ENCODE peak calls at places on chromosomes 1 and 21, in five cellular contexts. J is CD4-positive, CD25-positive, alpha-beta regulatory T cell; L is OCI-LY7; C is heart left ventricle; K is sigmoid colon. W is an unnamed sample.

GRCh38 chr1:115364776-115365155 is 26.7 kb upstream of the NGF start:
- DNase-seq in J (no peak), L (no peak), C (no peak), K (no peak), W (no peak)

GRCh38 chr1:229148041-229148671 is 122.8 kb upstream of the RAB4A start:
- DNase-seq in J (no peak), L (no peak), C (peak), K (no peak), W (peak)

GRCh38 chr1:70779571-70779970 is 268.0 kb downstream of the PTGER3 start:
- DNase-seq in J (no peak), L (no peak), C (no peak), K (no peak), W (no peak)

GRCh38 chr1:168827557-168827956 is 98.6 kb upstream of the DPT start:
- DNase-seq in J (no peak), L (no peak), C (no peak), K (no peak), W (no peak)

GRCh38 chr1:57206038-57206437 is 217.8 kb downstream of the DAB1 start:
- DNase-seq in J (no peak), L (no peak), C (no peak), K (no peak), W (no peak)

GRCh38 chr21:45490049-45490731 is 52.0 kb downstream of the SLC19A1 start:
- DNase-seq in J (no peak), L (no peak), C (no peak), K (no peak), W (no peak)

GRCh38 chr1:17516303-17517214 is 22.9 kb upstream of the ARHGEF10L start:
- DNase-seq in J (no peak), L (no peak), C (no peak), K (no peak), W (peak)

GRCh38 chr1:216560527-216560926 is 137.3 kb upstream of the USH2A start:
- DNase-seq in J (no peak), L (no peak), C (no peak), K (no peak), W (no peak)

GRCh38 chr1:218931331-218931730 is 242.3 kb upstream of the LYPLAL1 start:
- DNase-seq in J (no peak), L (no peak), C (no peak), K (no peak), W (no peak)

GRCh38 chr1:192584951-192585350 is 9.4 kb downstream of the RGS1 start:
- DNase-seq in J (no peak), L (no peak), C (no peak), K (no peak), W (no peak)

GRCh38 chr1:238485062-238485905 is 594.6 kb upstream of the ZP4 start:
- DNase-seq in J (no peak), L (no peak), C (no peak), K (no peak), W (no peak)

GRCh38 chr1:148160048-148160395 is 7.9 kb upstream of the NBPF11 start:
- DNase-seq in J (no peak), L (no peak), C (no peak), K (no peak), W (no peak)

GRCh38 chr21:27526451-27526850 is 559.6 kb upstream of the ADAMTS5 start:
- DNase-seq in J (no peak), L (no peak), C (no peak), K (no peak), W (no peak)

GRCh38 chr1:88697503-88697902 is 13.4 kb downstream of the PKN2 start:
- DNase-seq in J (no peak), L (no peak), C (no peak), K (no peak), W (no peak)

GRCh38 chr1:229141271-229141670 is 129.6 kb upstream of the RAB4A start:
- DNase-seq in J (no peak), L (no peak), C (no peak), K (no peak), W (no peak)

GRCh38 chr1:180151508-180151907 is 3.2 kb upstream of the QSOX1 start:
- DNase-seq in J (no peak), L (no peak), C (no peak), K (no peak), W (no peak)

GRCh38 chr1:36858981-36859380 is 175.3 kb downstream of the GRIK3 start:
- DNase-seq in J (no peak), L (no peak), C (no peak), K (no peak), W (no peak)

GRCh38 chr1:230570724-230571390 is 71.4 kb upstream of the COG2 start:
- DNase-seq in J (no peak), L (no peak), C (no peak), K (no peak), W (no peak)

DNA sequence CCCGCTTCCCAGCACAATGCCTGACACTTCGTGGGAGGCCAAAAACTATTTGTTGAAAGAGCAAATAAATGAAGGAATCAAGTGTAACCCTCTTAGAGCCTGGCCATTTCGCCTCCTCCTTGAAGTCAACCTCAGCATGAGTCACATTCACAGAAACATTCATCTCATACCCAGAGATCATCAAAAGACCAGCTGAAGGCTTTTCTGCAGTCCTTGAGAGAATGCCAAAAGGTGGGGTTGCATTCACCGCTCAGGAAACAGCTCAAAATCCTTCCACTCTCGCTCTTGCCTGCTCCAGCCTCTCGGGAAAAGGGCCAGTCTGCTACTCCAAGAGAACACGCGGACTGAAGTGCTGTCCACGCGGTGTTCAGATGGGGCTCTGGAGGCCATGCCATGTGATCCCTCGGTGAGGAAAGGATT is 90.0 kb downstream of the VWA5B1 start:
- DNase-seq in J (no peak), L (peak), C (no peak), K (peak), W (no peak)
- H3K27ac ChIP-seq in J (no peak), L (peak), C (no peak), K (no peak), W (no peak)

GRCh38 chr1:44670751-44671640 is 3.3 kb downstream of the TMEM53 start:
- DNase-seq in J (no peak), L (no peak), C (no peak), K (no peak), W (no peak)
- H3K27ac ChIP-seq in J (no peak), L (no peak), C (no peak), K (no peak), W (no peak)

GRCh38 chr1:25899792-25900191 is 6.4 kb downstream of the STMN1 start:
- DNase-seq in J (no peak), L (no peak), C (no peak), K (no peak), W (no peak)

GRCh38 chr1:25898223-25899015 is 7.8 kb downstream of the STMN1 start:
- DNase-seq in J (no peak), L (no peak), C (no peak), K (peak), W (no peak)

GRCh38 chr1:25895365-25895990 is 10.7 kb downstream of the STMN1 start:
- DNase-seq in J (peak), L (peak), C (peak), K (peak), W (peak)

GRCh38 chr1:25896266-25896665 is 10.0 kb downstream of the STMN1 start:
- DNase-seq in J (no peak), L (no peak), C (no peak), K (peak), W (no peak)

GRCh38 chr1:25897754-25898153 is 8.5 kb downstream of the STMN1 start:
- DNase-seq in J (no peak), L (no peak), C (no peak), K (peak), W (no peak)
- H3K27ac ChIP-seq in J (no peak), L (no peak), C (no peak), K (no peak), W (no peak)

GRCh38 chr1:28885472-28885877 is 28.9 kb upstream of the EPB41 start:
- DNase-seq in J (no peak), L (no peak), C (no peak), K (no peak), W (no peak)

GRCh38 chr1:28886731-28887417 is 27.5 kb upstream of the EPB41 start:
- DNase-seq in J (peak), L (peak), C (peak), K (peak), W (peak)

GRCh38 chr1:28887835-28888682 is 26.3 kb upstream of the EPB41 start:
- DNase-seq in J (no peak), L (peak), C (peak), K (peak), W (peak)

GRCh38 chr1:28887418-28887834 is 26.9 kb upstream of the EPB41 start:
- DNase-seq in J (peak), L (peak), C (peak), K (no peak), W (peak)

DNA sequence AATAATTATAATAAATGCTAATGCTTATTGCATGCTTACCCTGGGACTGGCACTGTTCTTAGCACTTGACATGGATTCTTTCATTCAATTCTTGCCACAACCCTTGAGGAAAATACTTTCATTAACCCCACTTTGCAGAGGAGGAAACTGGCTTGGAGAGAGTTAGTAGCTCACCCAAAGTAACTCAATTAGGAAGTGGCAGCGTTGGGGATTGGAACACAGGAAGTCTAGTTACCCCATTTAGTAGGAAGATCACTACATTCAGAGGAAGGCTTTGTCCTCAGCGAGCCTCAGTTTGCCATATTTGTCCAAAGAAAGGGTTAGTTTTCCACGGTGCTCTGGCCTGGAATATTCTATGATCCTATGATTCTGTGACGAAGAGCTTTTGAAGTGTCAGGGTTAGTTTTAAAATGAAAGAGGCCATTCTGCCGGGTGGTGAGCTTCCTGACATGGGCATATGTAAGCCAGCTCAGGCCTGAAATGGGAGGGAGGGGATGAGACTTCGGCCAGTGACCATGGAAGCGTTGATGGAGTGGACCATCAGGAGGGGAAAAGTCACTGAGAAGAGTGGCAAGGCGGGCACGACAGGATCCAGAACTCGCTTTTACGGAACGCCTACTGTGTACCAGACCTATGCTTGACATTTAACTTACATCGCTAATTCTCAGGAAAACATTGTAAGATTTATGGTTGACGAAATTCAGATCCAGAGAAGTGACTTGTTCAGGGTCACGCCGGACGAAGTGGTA is 28.2 kb upstream of the EPB41 start:
- DNase-seq in J (no peak), L (peak), C (no peak), K (no peak), W (no peak)
- H3K27ac ChIP-seq in J (peak), L (peak), C (peak), K (peak), W (peak)

GRCh38 chr21:43733529-43734071 is 14.7 kb downstream of the PDXK start:
- DNase-seq in J (no peak), L (no peak), C (peak), K (no peak), W (no peak)

GRCh38 chr21:43733060-43733459 is 14.1 kb downstream of the PDXK start:
- DNase-seq in J (no peak), L (no peak), C (no peak), K (no peak), W (no peak)

GRCh38 chr21:43731891-43732711 is 13.2 kb downstream of the PDXK start:
- DNase-seq in J (no peak), L (no peak), C (no peak), K (no peak), W (no peak)

GRCh38 chr21:43734131-43734634 is 15.3 kb downstream of the PDXK start:
- DNase-seq in J (no peak), L (no peak), C (no peak), K (no peak), W (no peak)

GRCh38 chr21:43731476-43731875 is 12.5 kb downstream of the PDXK start:
- DNase-seq in J (no peak), L (no peak), C (no peak), K (no peak), W (no peak)
- H3K27ac ChIP-seq in J (no peak), L (no peak), C (no peak), K (peak), W (peak)

GRCh38 chr1:211729238-211729637 is 53.8 kb upstream of the NEK2 start:
- DNase-seq in J (no peak), L (no peak), C (no peak), K (no peak), W (no peak)

GRCh38 chr1:211730347-211730746 is 54.9 kb upstream of the NEK2 start:
- DNase-seq in J (no peak), L (no peak), C (no peak), K (no peak), W (no peak)

GRCh38 chr1:211732276-211732571 is 56.8 kb upstream of the NEK2 start:
- DNase-seq in J (no peak), L (peak), C (no peak), K (no peak), W (no peak)

GRCh38 chr1:211734359-211734758 is 58.9 kb upstream of the NEK2 start:
- DNase-seq in J (no peak), L (no peak), C (no peak), K (no peak), W (no peak)

DNA sequence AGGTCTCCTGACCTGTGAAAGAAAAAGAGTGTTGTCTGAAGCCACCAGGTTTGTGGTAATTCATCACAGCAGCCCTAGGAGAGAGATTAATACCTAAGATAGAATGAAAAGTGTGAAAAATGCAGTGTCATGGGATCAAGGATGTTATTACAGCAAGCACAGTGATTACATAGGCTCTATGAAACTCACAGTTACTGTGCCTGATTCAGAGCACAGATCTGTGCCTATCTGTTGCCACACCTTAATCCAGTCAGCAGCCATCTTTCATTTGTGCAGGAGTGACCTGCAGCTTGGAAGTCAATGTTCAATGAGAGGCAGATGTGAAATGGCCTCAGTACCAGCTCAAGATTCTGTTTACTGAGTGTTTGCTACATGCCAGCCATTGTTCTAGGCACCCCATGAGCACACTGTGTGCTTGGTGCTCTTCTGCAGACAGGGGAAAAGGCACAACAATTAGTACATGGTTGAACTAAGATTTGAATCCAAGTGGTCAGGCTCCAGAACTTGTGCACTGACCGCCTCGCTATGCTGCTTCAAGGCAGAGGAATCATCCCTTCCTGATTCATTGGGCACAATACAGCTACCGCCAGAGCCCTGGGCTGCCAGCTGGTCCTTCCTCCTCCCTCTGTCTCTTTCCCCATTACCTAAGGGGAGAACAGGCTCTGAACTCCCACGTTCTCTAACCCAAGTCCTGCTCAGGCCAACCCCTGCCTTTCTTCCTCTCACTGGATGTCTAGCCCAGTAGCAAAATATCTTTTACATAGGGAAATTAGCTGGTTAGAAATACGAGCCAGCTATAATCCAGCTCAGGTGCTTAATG is 56.2 kb upstream of the NEK2 start:
- DNase-seq in J (no peak), L (no peak), C (no peak), K (no peak), W (no peak)
- H3K27ac ChIP-seq in J (no peak), L (no peak), C (no peak), K (no peak), W (no peak)

GRCh38 chr1:6831368-6831767 is 46.1 kb downstream of the CAMTA1 start:
- DNase-seq in J (no peak), L (no peak), C (no peak), K (no peak), W (no peak)
- H3K27ac ChIP-seq in J (no peak), L (no peak), C (no peak), K (no peak), W (no peak)

GRCh38 chr1:19313636-19313959 is 1.5 kb downstream of the SLC66A1 start:
- DNase-seq in J (no peak), L (no peak), C (no peak), K (no peak), W (no peak)
- H3K27ac ChIP-seq in J (no peak), L (peak), C (no peak), K (no peak), W (no peak)

DNA sequence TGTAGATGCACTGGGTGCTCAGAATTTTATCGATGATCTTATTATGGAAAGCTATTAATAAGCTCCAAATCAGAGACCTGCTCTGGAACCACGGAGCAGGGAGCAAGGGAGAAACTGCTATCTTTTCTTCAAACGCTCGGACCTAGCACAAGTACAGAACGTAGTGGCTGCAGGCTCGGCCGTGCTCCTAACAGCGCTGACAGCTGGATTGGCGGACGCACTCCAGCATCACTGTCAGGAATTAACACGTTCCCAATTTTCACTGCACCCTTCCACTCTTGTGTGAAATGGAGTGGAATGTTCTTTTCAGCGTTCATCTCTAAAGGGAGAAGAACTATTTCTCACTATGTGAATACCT is 107.0 kb downstream of the ZNF281 start:
- DNase-seq in J (no peak), L (no peak), C (peak), K (no peak), W (peak)
- H3K27ac ChIP-seq in J (peak), L (no peak), C (no peak), K (no peak), W (peak)

GRCh38 chr1:156693858-156694562 is 11.4 kb downstream of the CRABP2 start:
- DNase-seq in J (no peak), L (no peak), C (no peak), K (no peak), W (no peak)

GRCh38 chr1:156691665-156692408 is 13.5 kb downstream of the CRABP2 start:
- DNase-seq in J (no peak), L (no peak), C (no peak), K (no peak), W (no peak)

GRCh38 chr1:156691216-156691615 is 14.0 kb upstream of the NES start:
- DNase-seq in J (no peak), L (no peak), C (no peak), K (no peak), W (no peak)

GRCh38 chr1:156692958-156693857 is 12.2 kb downstream of the CRABP2 start:
- DNase-seq in J (no peak), L (peak), C (no peak), K (no peak), W (no peak)

GRCh38 chr1:156692409-156692957 is 12.9 kb downstream of the CRABP2 start:
- DNase-seq in J (no peak), L (no peak), C (no peak), K (no peak), W (no peak)
- H3K27ac ChIP-seq in J (no peak), L (no peak), C (no peak), K (no peak), W (no peak)

W was measured in right lobe of liver.